ENCODE peak calls at places on chromosomes 2 and 18, in seven cellular contexts. L is activated CD4-positive, alpha-beta T cell treated with anti-CD3 and anti-CD28 coated beads, Interleukin-2, amount 50 U/mL, for 4 hours; C is AG08395; J is T-helper 17 cell; B is HAP-1; A is NCI-H345; E is activated T-helper 1 cell treated with anti-CD3 and anti-CD28 coated beads, Interleukin-2, amount 50 U/mL, for 16 hours. P is an unnamed sample.

GRCh38 chr2:132497591-132497990 is 81.0 kb downstream of the GPR39 start:
- DNase-seq in A (no peak), E (no peak), C (no peak), J (no peak), L (no peak), B (no peak), P (no peak)

GRCh38 chr2:207487650-207488315 is 42.0 kb upstream of the CREB1 start:
- DNase-seq in J (no peak), L (no peak), C (peak), E (no peak), A (no peak), B (no peak), P (no peak)

GRCh38 chr2:231228974-231229373 is 30.5 kb downstream of the ARMC9 start:
- DNase-seq in J (no peak), B (no peak), E (no peak), A (no peak), L (no peak), C (no peak), P (no peak)

GRCh38 chr2:223941579-223942277 is 3.4 kb downstream of the WDFY1 start:
- DNase-seq in C (peak), A (no peak), B (no peak), L (peak), J (no peak), E (peak), P (peak)

GRCh38 chr2:151716721-151717120 is 17.6 kb downstream of the NEB start:
- DNase-seq in L (no peak), J (no peak), E (no peak), A (no peak), B (no peak), C (peak), P (no peak)

GRCh38 chr2:188235364-188235763 is 56.3 kb upstream of the GULP1 start:
- DNase-seq in E (no peak), A (no peak), L (no peak), B (no peak), J (no peak), C (no peak), P (no peak)

GRCh38 chr2:63840081-63840784 is 1.5 kb upstream of the UGP2 start:
- DNase-seq in L (no peak), J (no peak), C (no peak), E (no peak), B (no peak), A (peak), P (no peak)

GRCh38 chr2:216658702-216659231 is 25.5 kb downstream of the IGFBP2 start:
- DNase-seq in B (no peak), J (no peak), E (no peak), A (no peak), C (no peak), L (no peak), P (no peak)

GRCh38 chr2:118169359-118170005 is 81.2 kb downstream of the INSIG2 start:
- DNase-seq in J (no peak), B (no peak), C (no peak), A (no peak), E (no peak), L (no peak), P (peak)

GRCh38 chr2:195604723-195605122 is 52.3 kb upstream of the SLC39A10 start:
- DNase-seq in L (no peak), A (no peak), E (no peak), C (no peak), J (no peak), B (no peak), P (no peak)

GRCh38 chr2:234289789-234290188 is 207.1 kb downstream of the ARL4C start:
- DNase-seq in L (no peak), C (peak), J (peak), E (no peak), B (no peak), A (no peak), P (peak)

GRCh38 chr2:109435066-109435690 is 178.6 kb downstream of the SEPTIN10 start:
- DNase-seq in A (no peak), B (no peak), J (no peak), E (no peak), L (no peak), C (no peak), P (no peak)

GRCh38 chr2:24330161-24330560 is 30.2 kb downstream of the ITSN2 start:
- DNase-seq in L (no peak), A (no peak), J (no peak), B (no peak), E (no peak), C (no peak), P (no peak)

GRCh38 chr2:208618220-208618619 is 211.6 kb downstream of the PTH2R start:
- DNase-seq in C (no peak), J (no peak), A (no peak), E (no peak), L (no peak), B (no peak), P (no peak)

GRCh38 chr2:15799432-15799827 is 140.9 kb upstream of the MYCN start:
- DNase-seq in E (no peak), A (no peak), J (no peak), L (no peak), B (no peak), C (no peak), P (no peak)

GRCh38 chr2:173884403-173884802 is 80.8 kb downstream of the SP3 start:
- DNase-seq in B (peak), L (peak), E (no peak), C (peak), A (no peak), J (no peak), P (no peak)

GRCh38 chr2:9690716-9691498 is 60.1 kb upstream of the YWHAQ start:
- DNase-seq in C (no peak), E (no peak), A (no peak), L (no peak), B (no peak), J (no peak), P (no peak)

GRCh38 chr18:36185157-36185556 is 2.1 kb upstream of the MOCOS start:
- DNase-seq in L (no peak), J (no peak), E (no peak), C (no peak), A (no peak), B (no peak), P (no peak)

GRCh38 chr2:65487404-65487803 is 55.0 kb upstream of the SPRED2 start:
- DNase-seq in A (no peak), L (no peak), J (no peak), B (no peak), C (no peak), E (no peak), P (no peak)

GRCh38 chr2:120824246-120824645 is 88.6 kb downstream of the GLI2 start:
- DNase-seq in C (no peak), L (no peak), B (no peak), E (no peak), A (no peak), J (no peak), P (no peak)

GRCh38 chr2:28342081-28342967 is 50.3 kb upstream of the FOSL2 start:
- DNase-seq in E (no peak), C (peak), J (no peak), B (no peak), L (no peak), A (no peak), P (no peak)

GRCh38 chr2:178783889-178784288 is 23.3 kb downstream of the TTN start:
- DNase-seq in B (no peak), J (no peak), C (no peak), E (no peak), A (no peak), L (no peak), P (no peak)

GRCh38 chr18:63016270-63016669 is 300.9 kb downstream of the PHLPP1 start:
- DNase-seq in C (peak), E (peak), B (peak), L (peak), A (peak), J (no peak), P (peak)

GRCh38 chr18:76494181-76494540 is 881 bp downstream of the ZNF516 start:
- DNase-seq in C (no peak), A (peak), E (no peak), J (peak), B (peak), L (no peak), P (no peak)

GRCh38 chr2:23427976-23428375 is 43.0 kb downstream of the KLHL29 start:
- DNase-seq in L (no peak), B (no peak), A (no peak), J (no peak), E (no peak), C (no peak), P (no peak)

GRCh38 chr2:193868833-193869232 is 1674.1 kb upstream of the TMEFF2 start:
- DNase-seq in B (no peak), J (no peak), C (no peak), L (no peak), E (no peak), A (no peak), P (no peak)

GRCh38 chr2:95698166-95698565 is 106.4 kb downstream of the TRIM43 start:
- DNase-seq in B (no peak), L (no peak), E (no peak), J (no peak), A (no peak), C (peak), P (no peak)

GRCh38 chr18:39037925-39038324 is 1472.3 kb upstream of the CELF4 start:
- DNase-seq in L (no peak), B (no peak), E (no peak), A (peak), J (no peak), C (no peak), P (no peak)

GRCh38 chr18:35178260-35178659 is 62.6 kb upstream of the ZNF397 start:
- DNase-seq in A (no peak), J (no peak), B (no peak), C (peak), E (no peak), L (no peak), P (no peak)

GRCh38 chr2:147026664-147027278 is 818.1 kb upstream of the ACVR2A start:
- DNase-seq in E (no peak), A (no peak), L (no peak), J (no peak), B (no peak), C (peak), P (no peak)

GRCh38 chr18:68763082-68763481 is 34.8 kb upstream of the CCDC102B start:
- DNase-seq in J (no peak), A (no peak), E (no peak), L (no peak), C (no peak), B (no peak), P (no peak)

GRCh38 chr2:38485734-38486133 is 108.7 kb upstream of the ATL2 start:
- DNase-seq in J (no peak), E (no peak), B (no peak), L (no peak), C (no peak), A (no peak), P (no peak)

GRCh38 chr2:191617589-191617988 is 60.3 kb upstream of the NABP1 start:
- DNase-seq in B (no peak), J (peak), L (peak), E (peak), A (no peak), C (no peak), P (peak)

GRCh38 chr2:109447251-109447661 is 166.5 kb downstream of the SEPTIN10 start:
- DNase-seq in L (no peak), B (no peak), E (no peak), J (no peak), C (peak), A (no peak), P (no peak)